ENCODE peak calls at places on chromosomes 11 and 22, in six cellular contexts. R is heart left ventricle, B is thoracic aorta, D is stomach, Z is breast epithelium, X is chondrocyte. N is an unnamed sample.

GRCh38 chr22:25081409-25081824 is 118.2 kb upstream of the CRYBB3 start:
- DNase-seq in B (no peak), X (no peak), D (peak), Z (no peak), R (no peak), N (no peak)

GRCh38 chr11:46039990-46040389 is 81.3 kb downstream of the PHF21A start:
- DNase-seq in X (no peak), B (no peak), Z (no peak), D (no peak), R (no peak), N (no peak)

GRCh38 chr11:24233041-24233440 is 263.8 kb upstream of the LUZP2 start:
- DNase-seq in X (no peak), D (no peak), R (no peak), B (no peak), Z (no peak), N (no peak)

GRCh38 chr11:66388746-66389386 is 17.3 kb upstream of the SLC29A2 start:
- DNase-seq in D (peak), Z (peak), X (no peak), R (no peak), B (no peak), N (no peak)

GRCh38 chr11:77082838-77083552 is 16.2 kb downstream of the CAPN5 start:
- DNase-seq in X (peak), B (no peak), R (peak), Z (no peak), D (peak), N (no peak)

GRCh38 chr11:104858882-104859735 is 39.2 kb downstream of the CASP12 start:
- DNase-seq in X (no peak), R (no peak), B (no peak), D (no peak), Z (no peak), N (no peak)

GRCh38 chr11:95832763-95833162 is 42.5 kb downstream of the CEP57 start:
- DNase-seq in Z (no peak), D (no peak), B (no peak), R (no peak), X (no peak), N (no peak)

GRCh38 chr22:20779813-20780148 is 5.9 kb downstream of the SERPIND1 start:
- DNase-seq in R (no peak), Z (no peak), X (no peak), D (no peak), B (no peak), N (no peak)

GRCh38 chr22:25749420-25750169 is 7.6 kb downstream of the MYO18B start:
- DNase-seq in R (no peak), D (no peak), X (peak), Z (no peak), B (no peak), N (no peak)

GRCh38 chr11:117835576-117835975 is 11.0 kb upstream of the FXYD2 start:
- DNase-seq in X (no peak), R (no peak), B (no peak), D (peak), Z (no peak), N (peak)

GRCh38 chr11:68780829-68781228 is 29.5 kb upstream of the TESMIN start:
- DNase-seq in X (no peak), Z (no peak), D (peak), R (peak), B (no peak), N (no peak)

GRCh38 chr22:40665312-40665711 is 14.0 kb upstream of the MCHR1 start:
- DNase-seq in X (no peak), B (peak), D (no peak), Z (no peak), R (peak), N (no peak)

GRCh38 chr22:37659897-37660708 is 1.6 kb downstream of the PDXP start:
- DNase-seq in X (no peak), B (no peak), D (no peak), Z (no peak), R (no peak), N (no peak)

GRCh38 chr11:57473208-57473930 is 13.0 kb downstream of the RTN4RL2 start:
- DNase-seq in X (peak), D (no peak), B (no peak), R (no peak), Z (no peak), N (no peak)

GRCh38 chr11:3832816-3833215 is 7.9 kb downstream of the RHOG start:
- DNase-seq in X (no peak), Z (no peak), D (no peak), B (no peak), R (no peak), N (no peak)

GRCh38 chr11:35549787-35550186 is 24.4 kb upstream of the PAMR1 start:
- DNase-seq in B (no peak), Z (no peak), D (no peak), R (no peak), X (no peak), N (no peak)

GRCh38 chr22:48188211-48188845 is 1425.9 kb downstream of the TBC1D22A start:
- DNase-seq in Z (no peak), B (no peak), X (no peak), D (no peak), R (no peak), N (peak)

GRCh38 chr22:36367479-36367878 is 20.3 kb downstream of the MYH9 start:
- DNase-seq in R (no peak), X (no peak), Z (peak), D (no peak), B (no peak), N (no peak)

GRCh38 chr11:101010899-101011298 is 118.7 kb downstream of the PGR start:
- DNase-seq in D (no peak), X (no peak), Z (no peak), R (no peak), B (no peak), N (no peak)

GRCh38 chr11:119029340-119030028 is 1.2 kb downstream of the SLC37A4 start:
- DNase-seq in D (peak), R (peak), Z (no peak), B (no peak), X (peak), N (no peak)

GRCh38 chr11:2737876-2738275 is 38.1 kb upstream of the KCNQ1OT1 start:
- DNase-seq in X (no peak), B (no peak), Z (no peak), D (no peak), R (no peak), N (no peak)

GRCh38 chr22:31646186-31647019 is 15.6 kb downstream of the PISD start:
- DNase-seq in Z (no peak), B (no peak), D (no peak), R (no peak), X (no peak), N (no peak)

GRCh38 chr11:19674420-19674819 is 38.2 kb upstream of the NAV2 start:
- DNase-seq in Z (peak), X (no peak), R (no peak), B (no peak), D (no peak), N (no peak)

DNA sequence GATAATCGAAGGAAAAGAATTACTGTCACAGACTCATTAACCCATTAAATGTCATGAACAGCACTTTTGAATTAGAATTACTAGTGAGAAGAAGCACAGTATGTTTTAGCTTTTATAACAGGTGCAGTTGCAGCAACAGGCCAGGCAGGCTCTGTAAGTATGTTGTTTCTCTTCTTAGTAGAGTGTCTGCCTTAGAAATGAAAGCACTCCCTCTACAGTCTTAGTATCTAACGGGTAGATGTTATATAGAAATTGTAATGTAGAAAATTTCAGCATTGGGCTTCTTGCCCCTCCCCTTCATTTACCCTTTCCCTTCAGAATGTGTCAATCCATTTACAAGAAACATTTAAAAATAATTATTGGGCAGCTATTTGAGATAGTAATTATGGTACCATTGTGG is 87.4 kb downstream of the HIPK3 start:
- DNase-seq in R (no peak), X (no peak), D (no peak), B (no peak), Z (no peak), N (no peak)
- TF ChIP-seq CTCF in R (no peak), X (peak), D (no peak), B (no peak), Z (no peak), N (peak)

GRCh38 chr22:42297778-42298177 is 27.3 kb upstream of the TCF20 start:
- DNase-seq in D (no peak), B (no peak), X (no peak), Z (no peak), R (no peak), N (no peak)

GRCh38 chr22:42294034-42294985 is 23.9 kb upstream of the TCF20 start:
- DNase-seq in B (no peak), X (no peak), Z (no peak), R (peak), D (peak), N (peak)

GRCh38 chr22:42296883-42297282 is 26.4 kb upstream of the TCF20 start:
- DNase-seq in Z (no peak), B (no peak), D (no peak), X (no peak), R (no peak), N (no peak)

GRCh38 chr22:42298746-42299145 is 28.3 kb upstream of the TCF20 start:
- DNase-seq in R (no peak), B (no peak), Z (no peak), X (no peak), D (no peak), N (no peak)

DNA sequence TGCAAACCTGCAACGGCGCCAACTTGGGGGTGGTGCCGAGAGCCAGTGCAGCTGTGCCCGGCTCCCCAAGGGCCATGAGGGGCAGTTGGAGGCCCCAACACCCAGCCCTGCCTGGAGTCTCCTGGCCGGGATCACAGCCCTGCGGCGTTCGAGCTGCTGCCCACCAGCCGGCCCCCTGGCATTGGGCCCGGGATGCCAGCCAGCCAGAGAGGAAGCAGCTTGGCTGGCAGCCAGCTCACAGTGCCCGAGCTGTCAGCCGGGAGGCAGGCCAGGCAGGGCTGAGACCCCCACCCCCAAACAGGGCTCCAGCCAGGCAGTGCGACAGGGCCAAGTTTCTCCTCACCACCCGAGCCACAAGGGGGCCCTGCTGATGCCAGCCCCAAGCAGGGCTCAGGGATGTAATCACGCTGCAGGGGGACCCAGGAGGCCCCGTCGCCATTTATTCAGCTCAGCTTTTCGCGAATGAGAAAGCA is 26.0 kb upstream of the TCF20 start:
- DNase-seq in Z (no peak), D (peak), X (no peak), R (peak), B (no peak), N (no peak)
- TF ChIP-seq CTCF in Z (no peak), D (no peak), X (peak), R (no peak), B (no peak), N (no peak)

DNA sequence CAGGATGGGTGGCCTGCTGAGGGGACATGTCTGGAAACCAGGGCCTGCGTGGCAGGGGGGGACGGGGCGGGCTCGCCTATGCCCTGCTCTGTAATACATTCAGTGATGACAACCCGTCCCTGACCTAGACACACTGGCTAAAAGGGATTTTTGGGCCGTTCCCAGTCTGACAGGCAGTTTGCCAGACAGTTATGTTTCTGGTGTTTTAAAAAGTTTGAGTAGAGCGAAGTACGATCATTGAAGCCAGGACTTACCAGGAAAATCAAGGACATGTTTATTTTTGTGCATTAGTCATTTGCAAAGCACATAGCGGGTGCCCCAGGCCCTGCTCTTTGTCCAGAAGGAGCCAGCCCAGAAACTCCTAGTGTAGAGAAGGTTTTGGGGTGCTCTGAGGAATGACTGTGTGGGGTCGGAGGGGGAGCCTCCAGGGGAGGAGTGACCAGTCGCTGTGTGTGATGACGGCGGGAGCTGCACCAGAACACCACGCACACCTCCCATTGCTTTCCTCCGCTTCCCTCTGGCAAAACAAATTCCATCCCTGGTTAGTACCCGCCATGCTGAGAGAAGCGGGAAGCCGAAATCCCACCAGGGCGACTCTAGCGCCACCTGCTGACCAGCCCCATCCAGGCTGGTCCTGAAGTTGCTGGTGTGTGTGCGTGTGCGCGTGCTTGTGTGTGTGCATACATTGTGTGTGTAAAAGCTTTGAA is 50.8 kb downstream of the FBLN1 start:
- DNase-seq in X (peak), B (peak), D (peak), R (peak), Z (peak), N (peak)
- TF ChIP-seq CTCF in X (peak), B (peak), D (peak), R (peak), Z (peak), N (peak)

DNA sequence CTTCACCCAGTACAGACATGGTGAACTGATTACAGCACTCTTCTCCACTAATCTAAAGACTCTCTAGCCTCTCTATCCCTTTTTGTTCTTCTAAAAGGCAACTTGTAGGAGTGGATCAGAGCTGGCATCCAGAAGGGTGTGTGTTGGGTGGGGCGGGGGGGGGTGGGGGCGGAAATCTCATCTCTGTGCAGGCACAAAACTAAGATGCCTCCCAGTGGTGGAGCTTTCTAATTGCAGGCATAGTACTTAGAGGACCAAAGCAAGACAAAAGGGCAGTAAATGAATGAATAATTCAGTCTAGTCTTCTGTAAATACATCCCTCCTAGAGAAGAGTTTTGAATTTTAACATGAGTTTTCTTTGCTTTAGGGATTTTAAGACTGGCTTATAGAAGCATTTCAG is 11.4 kb upstream of the EMID1 start:
- DNase-seq in X (no peak), D (no peak), R (no peak), Z (no peak), B (no peak), N (no peak)
- TF ChIP-seq CTCF in X (peak), D (no peak), R (no peak), Z (no peak), B (no peak), N (no peak)

GRCh38 chr11:116786360-116786759 is 1.5 kb downstream of the ZPR1 start:
- DNase-seq in X (no peak), Z (no peak), B (no peak), D (no peak), R (no peak), N (no peak)
- TF ChIP-seq CTCF in X (no peak), Z (no peak), B (no peak), D (no peak), R (no peak), N (no peak)